ENCODE peak calls at places on chromosome 20, in four cellular contexts. O, Z, Q and X are unnamed samples.

GRCh38 chr20:47314647-47315338 is 41.7 kb downstream of the ZMYND8 start:
- DNase-seq in Q (no peak), Z (no peak), O (no peak), X (no peak)

GRCh38 chr20:58587467-58587866 is 63.6 kb upstream of the STX16 start:
- DNase-seq in Z (no peak), Q (no peak), O (no peak), X (no peak)

GRCh38 chr20:52724586-52724985 is 247.6 kb upstream of the TSHZ2 start:
- DNase-seq in Z (no peak), O (no peak), Q (no peak), X (no peak)

GRCh38 chr20:10002871-10003270 is 31.9 kb upstream of the ANKEF1 start:
- DNase-seq in Q (no peak), O (no peak), Z (no peak), X (no peak)

GRCh38 chr20:37071481-37071911 is 24.3 kb downstream of the RBL1 start:
- DNase-seq in Z (peak; percentile 15), Q (peak; percentile 94), O (peak; percentile 67), X (peak; percentile 12)

GRCh38 chr20:38229376-38230252 is 30.9 kb downstream of the KIAA1755 start:
- DNase-seq in O (peak; percentile 62), Z (no peak), Q (peak; percentile 55), X (no peak)

GRCh38 chr20:57317316-57317788 is 12.3 kb upstream of the SPO11 start:
- DNase-seq in Q (no peak), O (no peak), Z (no peak), X (no peak)

GRCh38 chr20:1737134-1737533 is 79.6 kb upstream of the SIRPG start:
- DNase-seq in O (no peak), Z (no peak), Q (no peak), X (no peak)

GRCh38 chr20:63126876-63127699 is 88.8 kb downstream of the YTHDF1 start:
- DNase-seq in Q (no peak), O (no peak), Z (no peak), X (no peak)

GRCh38 chr20:57310821-57311514 is 18.6 kb upstream of the SPO11 start:
- DNase-seq in Z (no peak), O (no peak), Q (no peak), X (no peak)

GRCh38 chr20:24488064-24488799 is 18.8 kb downstream of the SYNDIG1 start:
- DNase-seq in Z (no peak), O (no peak), Q (no peak), X (no peak)

GRCh38 chr20:37394543-37395410 is 48.8 kb downstream of the SRC start:
- DNase-seq in Z (no peak), O (peak; percentile 39), Q (no peak), X (no peak)

GRCh38 chr20:41958391-41958790 is 340.2 kb upstream of the CHD6 start:
- DNase-seq in Q (no peak), O (no peak), Z (no peak), X (no peak)

GRCh38 chr20:44211177-44212039 is 837 bp upstream of the OSER1 start:
- DNase-seq in Z (no peak), O (peak; percentile 67), Q (peak; percentile 67), X (no peak)

GRCh38 chr20:2799271-2799670 is 1.2 kb downstream of the CPXM1 start:
- DNase-seq in Q (no peak), O (no peak), Z (no peak), X (no peak)